ENCODE peak calls at places on chromosomes 4 and X, in six cellular contexts. A is left lung, S is astrocyte, I is H1, E is pancreas, F is upper lobe of left lung. L is an unnamed sample. For H3K36me3, the result is how much of the 10 kb centered on the place peaks cover.

GRCh38 chr4:155705664-155706063 is 39.0 kb downstream of the GUCY1A1 start:
- DNase-seq in E (no peak), F (no peak), S (peak), A (no peak), I (no peak), L (no peak)

GRCh38 chr4:5469151-5469775 is 239.1 kb downstream of the EVC2 start:
- DNase-seq in S (no peak), I (no peak), F (no peak), A (no peak), E (no peak), L (peak)

GRCh38 chr4:53767503-53767902 is 176.2 kb upstream of the LNX1 start:
- DNase-seq in F (no peak), E (no peak), S (peak), A (no peak), I (no peak), L (no peak)

GRCh38 chr4:74794341-74794801 is at the start of gene BTC:
- DNase-seq in F (peak), E (peak), A (peak), S (no peak), I (peak), L (peak)

GRCh38 chr4:119103263-119103662 is 32.4 kb upstream of the MYOZ2 start:
- DNase-seq in I (no peak), E (no peak), S (peak), F (peak), A (no peak), L (no peak)

GRCh38 chr4:123398803-123399637 is 2.4 kb downstream of the SPRY1 start:
- DNase-seq in A (peak), E (peak), I (no peak), F (peak), S (peak), L (peak)

GRCh38 chrX:63657821-63658220 is 127.2 kb downstream of the ARHGEF9 start:
- DNase-seq in S (peak), F (peak), I (no peak), A (peak), E (no peak), L (no peak)

GRCh38 chr4:112213850-112214249 is 17.7 kb upstream of the AP1AR start:
- DNase-seq in S (peak), I (no peak), A (no peak), F (no peak), E (no peak), L (no peak)

GRCh38 chrX:8841911-8842310 is 40.7 kb upstream of the FAM9A start:
- DNase-seq in F (no peak), I (no peak), E (no peak), S (peak), A (no peak), L (no peak)

GRCh38 chr4:88522702-88523324 is 763 bp downstream of the PYURF start:
- DNase-seq in E (no peak), I (no peak), A (peak), F (peak), S (no peak), L (peak)

GRCh38 chrX:109795682-109796081 is 62.6 kb upstream of the ACSL4 start:
- DNase-seq in A (no peak), S (no peak), E (no peak), I (no peak), F (no peak), L (no peak)

DNA sequence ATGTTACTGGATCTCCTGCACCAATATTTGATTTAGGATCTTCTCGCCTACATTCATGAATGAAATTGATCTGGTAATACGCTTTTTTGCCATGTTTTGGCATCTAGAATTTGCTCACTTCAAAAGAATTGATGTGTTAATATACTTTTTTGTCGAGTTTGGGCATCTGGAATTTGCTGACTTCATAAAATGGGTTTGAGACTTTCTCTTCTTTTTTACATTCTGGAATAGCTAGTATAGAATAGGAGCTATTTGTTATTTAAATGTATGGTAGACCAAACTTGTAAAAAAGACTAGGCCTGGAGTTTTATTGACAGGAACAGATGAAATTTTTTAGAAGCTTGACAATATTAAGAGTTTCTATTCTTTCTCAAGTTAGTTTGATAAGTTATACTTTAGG is 404.9 kb upstream of the TENM3 start:
- DNase-seq in E (no peak), A (no peak), I (no peak), S (no peak), F (no peak), L (no peak)
- H3K27ac ChIP-seq in E (no peak), A (no peak), I (no peak), S (no peak), F (no peak), L (no peak)

GRCh38 chrX:53990201-53990600 is 54.1 kb downstream of the PHF8 start:
- DNase-seq in I (no peak), S (no peak), E (no peak), F (no peak), A (no peak), L (no peak)
- H3K36me3 ChIP-seq in I (under half), S (under half), E (under half), F (under half), A (half or more), L (under half)

GRCh38 chrX:55490121-55490520 is 473 bp upstream of the USP51 start:
- DNase-seq in S (no peak), I (no peak), E (no peak), F (no peak), A (no peak), L (no peak)
- H3K4me3 ChIP-seq in S (no peak), I (peak), E (peak), F (peak), A (peak), L (peak)

GRCh38 chr4:142812091-142812490 is 34.0 kb downstream of the INPP4B start:
- DNase-seq in S (peak), A (no peak), E (no peak), I (no peak), F (no peak), L (no peak)

GRCh38 chr4:142811034-142811433 is 35.1 kb downstream of the INPP4B start:
- DNase-seq in S (no peak), F (no peak), A (no peak), E (no peak), I (no peak), L (no peak)

GRCh38 chr4:142813388-142813787 is 32.7 kb downstream of the INPP4B start:
- DNase-seq in E (no peak), A (no peak), I (no peak), F (no peak), S (no peak), L (no peak)

GRCh38 chr4:142809559-142809958 is 36.5 kb downstream of the INPP4B start:
- DNase-seq in I (no peak), A (no peak), E (no peak), F (no peak), S (no peak), L (no peak)
- H3K27ac ChIP-seq in I (no peak), A (no peak), E (no peak), F (no peak), S (no peak), L (no peak)

GRCh38 chrX:54551801-54552200 is 21.8 kb downstream of the GNL3L start:
- DNase-seq in F (no peak), I (no peak), S (no peak), E (no peak), A (no peak), L (no peak)

DNA sequence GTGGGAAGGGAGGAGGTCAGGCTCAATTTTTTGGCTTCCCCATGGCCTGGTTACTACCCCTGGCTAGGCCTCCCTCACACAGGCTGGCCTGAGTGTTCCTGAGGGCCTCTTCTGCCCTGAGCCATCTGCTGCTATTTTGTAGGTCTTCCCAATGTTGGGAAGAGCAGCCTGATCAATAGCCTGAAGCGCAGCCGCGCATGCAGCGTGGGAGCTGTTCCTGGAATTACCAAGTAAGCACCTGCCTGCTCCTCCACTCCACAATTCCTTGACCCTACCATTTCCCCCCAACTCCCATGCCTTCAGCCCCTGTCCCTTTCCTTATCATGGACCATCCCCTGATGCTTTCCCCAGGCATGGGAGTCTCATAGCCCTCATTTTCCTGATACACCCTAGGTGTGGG is 20.8 kb downstream of the GNL3L start:
- DNase-seq in S (no peak), I (no peak), E (no peak), F (no peak), A (no peak), L (no peak)
- H3K36me3 ChIP-seq in S (under half), I (half or more), E (under half), F (under half), A (half or more), L (under half)

GRCh38 chrX:40539214-40540142 is 41.3 kb upstream of the ATP6AP2 start:
- DNase-seq in I (peak), E (no peak), A (peak), F (peak), S (peak), L (peak)
- H3K4me3 ChIP-seq in I (no peak), E (no peak), A (no peak), F (no peak), S (no peak), L (no peak)

GRCh38 chrX:124555036-124555595 is 208.8 kb downstream of the SH2D1A start:
- DNase-seq in I (no peak), S (peak), F (no peak), A (no peak), E (no peak), L (no peak)
- H3K27ac ChIP-seq in I (no peak), S (peak), F (no peak), A (no peak), E (no peak), L (no peak)

GRCh38 chr4:173317003-173317402 is 17.2 kb downstream of the HMGB2 start:
- DNase-seq in E (no peak), I (no peak), S (no peak), A (no peak), F (no peak), L (no peak)

GRCh38 chr4:173316060-173316459 is 18.1 kb downstream of the HMGB2 start:
- DNase-seq in I (no peak), S (no peak), E (no peak), A (no peak), F (no peak), L (no peak)

GRCh38 chr4:173319696-173320095 is 14.5 kb downstream of the HMGB2 start:
- DNase-seq in E (no peak), S (no peak), I (no peak), F (no peak), A (no peak), L (no peak)

GRCh38 chr4:173314715-173315114 is 19.4 kb downstream of the HMGB2 start:
- DNase-seq in S (no peak), E (no peak), A (no peak), I (no peak), F (no peak), L (no peak)

DNA sequence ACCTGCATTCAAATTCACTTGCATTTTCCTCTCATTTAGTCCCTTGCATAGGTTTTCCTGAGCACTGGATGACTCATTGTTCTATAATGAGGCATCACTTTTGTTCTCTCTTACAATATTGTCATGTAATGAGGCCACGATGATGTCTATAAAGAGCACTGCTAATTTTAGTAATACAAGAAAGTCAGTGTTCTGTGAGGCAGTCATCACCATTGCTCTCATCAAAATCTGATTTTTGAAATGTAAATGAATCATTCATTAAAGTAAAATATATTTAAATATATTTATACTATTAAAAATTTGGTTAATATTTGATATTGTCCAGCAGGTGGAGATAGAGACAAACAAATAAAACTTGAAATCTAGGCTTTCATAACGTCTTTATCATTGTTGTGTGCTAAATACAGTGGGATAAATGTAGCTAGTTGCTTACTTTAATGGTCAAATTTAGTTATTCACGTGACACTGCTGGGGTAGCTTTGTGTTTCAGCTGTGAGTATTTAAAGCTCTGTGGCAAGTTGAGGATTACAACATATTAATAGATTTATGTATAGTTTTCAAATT is 15.4 kb downstream of the HMGB2 start:
- DNase-seq in A (no peak), S (peak), F (no peak), I (no peak), E (no peak), L (no peak)
- H3K36me3 ChIP-seq in A (under half), S (under half), F (under half), I (under half), E (under half), L (under half)

GRCh38 chrX:139930923-139931645 is 1.8 kb downstream of the ATP11C start:
- DNase-seq in S (no peak), F (peak), E (peak), A (peak), I (no peak), L (no peak)

GRCh38 chrX:139929876-139930275 is 3.0 kb downstream of the ATP11C start:
- DNase-seq in F (no peak), A (no peak), E (no peak), S (no peak), I (no peak), L (no peak)

GRCh38 chrX:139932077-139932900 is 564 bp downstream of the ATP11C start:
- DNase-seq in F (peak), A (peak), S (no peak), E (peak), I (no peak), L (peak)

GRCh38 chrX:139932901-139933796 is at the start of gene ATP11C:
- DNase-seq in S (peak), F (peak), E (peak), I (peak), A (peak), L (peak)

GRCh38 chrX:139931646-139932076 is 1.2 kb downstream of the ATP11C start:
- DNase-seq in F (no peak), S (no peak), A (no peak), E (no peak), I (no peak), L (no peak)
- H3K4me3 ChIP-seq in F (peak), S (peak), A (peak), E (peak), I (peak), L (peak)

GRCh38 chrX:24495700-24496099 is 30.6 kb downstream of the PDK3 start:
- DNase-seq in I (no peak), S (no peak), F (no peak), A (no peak), E (no peak), L (no peak)
- H3K27ac ChIP-seq in I (no peak), S (no peak), F (peak), A (peak), E (no peak), L (peak)